ENCODE peak calls at places on chromosomes 1 and 21, in five cellular contexts. L is A549, C is IMR-90, U is GM12878, R is SK-N-SH. E is an unnamed sample.

GRCh38 chr1:54010415-54011117 is 7.4 kb downstream of the LDLRAD1 start:
- DNase-seq in U (no peak), L (no peak), R (peak), C (no peak), E (no peak)

GRCh38 chr1:2534775-2535387 is 4.8 kb upstream of the HES5 start:
- DNase-seq in L (no peak), U (no peak), R (no peak), C (peak), E (no peak)

GRCh38 chr1:15523922-15524282 is at the start of gene CASP9:
- DNase-seq in R (no peak), L (no peak), U (no peak), C (peak), E (no peak)

GRCh38 chr1:238152119-238152518 is 261.4 kb upstream of the ZP4 start:
- DNase-seq in L (no peak), R (no peak), C (no peak), U (no peak), E (no peak)

GRCh38 chr1:54230507-54231339 is 30.8 kb downstream of the MRPL37 start:
- DNase-seq in C (no peak), U (no peak), R (peak), L (no peak), E (no peak)

GRCh38 chr1:75908717-75909152 is 23.5 kb downstream of the ASB17 start:
- DNase-seq in C (peak), L (peak), U (peak), R (peak), E (peak)

GRCh38 chr1:29513357-29513756 is 277.0 kb downstream of the PTPRU start:
- DNase-seq in U (peak), C (peak), R (peak), L (peak), E (peak)

GRCh38 chr1:9555942-9556341 is 16.7 kb downstream of the SLC25A33 start:
- DNase-seq in L (no peak), R (no peak), U (no peak), C (no peak), E (no peak)

GRCh38 chr1:163196449-163196787 is 6.3 kb downstream of the RGS5 start:
- DNase-seq in C (no peak), L (no peak), R (no peak), U (no peak), E (no peak)

GRCh38 chr1:88873737-88874374 is 17.5 kb downstream of the GTF2B start:
- DNase-seq in C (peak), U (no peak), R (no peak), L (no peak), E (no peak)

GRCh38 chr1:63943393-63943792 is 169.6 kb downstream of the ROR1 start:
- DNase-seq in U (no peak), R (peak), L (no peak), C (no peak), E (no peak)

GRCh38 chr1:156574039-156574633 is 1.8 kb upstream of the IQGAP3 start:
- DNase-seq in C (no peak), R (no peak), U (no peak), L (no peak), E (no peak)

GRCh38 chr1:59029366-59029765 is 245.5 kb upstream of the JUN start:
- DNase-seq in C (peak), R (no peak), U (no peak), L (no peak), E (no peak)
- TF ChIP-seq USF2 in C (no peak), R (no peak), U (no peak), L (no peak), E (no peak)

GRCh38 chr1:224647449-224647848 is 31.3 kb downstream of the CNIH3 start:
- DNase-seq in C (no peak), R (no peak), L (no peak), U (no peak), E (no peak)
- TF ChIP-seq USF2 in C (no peak), R (no peak), L (no peak), U (no peak), E (no peak)

GRCh38 chr1:101193733-101194169 is 43.1 kb upstream of the S1PR1 start:
- DNase-seq in U (no peak), C (no peak), L (no peak), R (no peak), E (no peak)

GRCh38 chr1:101188311-101188710 is 48.5 kb upstream of the S1PR1 start:
- DNase-seq in U (no peak), C (peak), L (no peak), R (no peak), E (no peak)

GRCh38 chr1:101187287-101187686 is 49.5 kb upstream of the S1PR1 start:
- DNase-seq in U (no peak), L (no peak), R (no peak), C (peak), E (no peak)

GRCh38 chr1:101191049-101191448 is 45.8 kb upstream of the S1PR1 start:
- DNase-seq in U (no peak), L (no peak), R (no peak), C (no peak), E (no peak)

GRCh38 chr1:101190441-101190840 is 46.4 kb upstream of the S1PR1 start:
- DNase-seq in L (no peak), U (no peak), C (peak), R (no peak), E (no peak)
- TF ChIP-seq USF2 in L (no peak), U (no peak), C (no peak), R (no peak), E (no peak)

DNA sequence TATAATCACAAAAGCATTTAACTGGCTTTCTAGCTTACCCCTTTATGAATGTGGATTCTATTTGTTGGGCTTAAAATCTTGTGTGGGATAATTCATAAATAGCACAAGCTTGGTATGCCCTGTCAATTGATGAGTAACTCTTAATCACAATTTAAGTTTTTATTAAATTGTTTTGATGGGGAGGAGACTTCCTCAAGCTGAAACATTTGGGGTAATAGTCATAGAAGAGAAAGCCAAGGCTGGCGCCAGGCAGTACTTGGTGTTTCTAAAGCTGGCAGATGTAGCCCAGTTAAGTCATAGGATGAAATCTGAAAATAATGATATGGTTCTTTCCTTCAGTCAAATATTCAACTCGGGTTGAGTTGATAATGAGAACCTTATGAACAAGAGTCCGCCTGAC is 167.2 kb downstream of the FMN2 start:
- DNase-seq in U (no peak), R (no peak), L (no peak), C (peak), E (no peak)
- TF ChIP-seq USF2 in U (no peak), R (no peak), L (no peak), C (no peak), E (no peak)

GRCh38 chr21:46402421-46402820 is 56.3 kb upstream of the DIP2A start:
- DNase-seq in C (no peak), U (no peak), R (no peak), L (no peak), E (no peak)
- TF ChIP-seq USF2 in C (no peak), U (no peak), R (no peak), L (no peak), E (no peak)